ENCODE peak calls at places on chromosome 14, in eight cellular contexts. X, F, Z, J, D, S, V and W are unnamed samples.

GRCh38 chr14:85416771-85417170 is 113.2 kb upstream of the FLRT2 start:
- DNase-seq in X (no peak), F (no peak), Z (no peak), J (no peak), D (no peak), S (peak), V (no peak), W (peak)

GRCh38 chr14:52272375-52272774 is 4.9 kb downstream of the PTGDR start:
- DNase-seq in X (no peak), F (no peak), Z (peak), J (no peak), D (no peak), S (no peak), V (no peak), W (no peak)

GRCh38 chr14:88616697-88617096 is 53.9 kb downstream of the ZC3H14 start:
- DNase-seq in X (no peak), F (no peak), Z (no peak), J (no peak), D (no peak), S (no peak), V (no peak), W (no peak)

GRCh38 chr14:102514987-102515733 is 5.6 kb upstream of the ANKRD9 start:
- DNase-seq in X (no peak), F (no peak), Z (no peak), J (no peak), D (no peak), S (no peak), V (no peak), W (no peak)

GRCh38 chr14:31950760-31951637 is 126.1 kb upstream of the ARHGAP5 start:
- DNase-seq in X (peak), F (no peak), Z (peak), J (peak), D (peak), S (peak), V (no peak), W (peak)

GRCh38 chr14:105089746-105090492 is 24.7 kb upstream of the GPR132 start:
- DNase-seq in X (no peak), F (peak), Z (no peak), J (no peak), D (no peak), S (peak), V (peak), W (no peak)

GRCh38 chr14:67570453-67570852 is 29.6 kb downstream of the PIGH start:
- DNase-seq in X (no peak), F (no peak), Z (no peak), J (no peak), D (no peak), S (no peak), V (no peak), W (no peak)

GRCh38 chr14:52791204-52792096 is at the start of gene GNPNAT1:
- DNase-seq in X (peak), F (peak), Z (peak), J (peak), D (peak), S (peak), V (peak), W (peak)

GRCh38 chr14:92590941-92591340 is 77.4 kb downstream of the RIN3 start:
- DNase-seq in X (no peak), F (no peak), Z (no peak), J (no peak), D (no peak), S (no peak), V (no peak), W (no peak)

DNA sequence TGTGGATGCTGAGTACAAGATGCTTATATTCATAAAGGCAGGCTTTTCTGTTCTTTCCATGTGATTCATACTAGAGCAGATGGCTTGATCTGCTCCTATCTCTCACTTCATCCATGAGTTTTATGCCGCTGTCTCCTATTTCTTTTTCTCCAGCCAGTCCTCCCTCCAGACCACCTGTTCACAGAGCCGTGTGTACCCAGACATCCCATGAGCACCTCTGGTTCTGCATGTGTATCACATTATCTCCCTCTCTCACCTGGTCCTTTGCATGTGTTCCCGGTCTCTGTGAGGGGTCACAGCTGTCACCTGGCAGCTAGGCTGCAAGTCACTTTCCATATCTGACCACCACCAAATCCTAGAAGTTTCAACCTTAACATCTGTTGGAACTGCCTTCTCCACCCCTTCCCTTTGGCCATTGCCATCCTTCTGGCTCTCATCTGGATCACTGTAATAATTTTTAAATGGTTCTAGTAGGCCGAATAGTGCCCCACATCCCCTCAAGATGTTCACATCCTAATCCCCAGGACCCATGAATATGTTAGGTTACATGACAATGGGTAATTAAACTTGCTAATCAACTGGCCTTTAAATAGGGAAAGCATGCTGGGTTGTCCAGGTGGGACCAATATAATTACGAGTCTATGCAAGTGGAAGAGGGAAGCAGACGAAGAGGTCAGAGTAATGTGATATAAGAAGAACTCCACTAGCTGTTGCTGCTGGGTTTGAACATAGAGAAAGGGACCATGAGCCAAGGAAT is 168.1 kb downstream of the SNAPC1 start:
- DNase-seq in X (no peak), F (no peak), Z (peak), J (no peak), D (no peak), S (no peak), V (no peak), W (no peak)
- H3K27ac ChIP-seq in X (no peak), F (no peak), Z (no peak), J (no peak), D (no peak), S (no peak), V (no peak), W (no peak)

GRCh38 chr14:71117839-71118743 is 210.8 kb downstream of the PCNX1 start:
- DNase-seq in X (no peak), F (no peak), Z (no peak), J (no peak), D (no peak), S (peak), V (no peak), W (no peak)
- H3K4me3 ChIP-seq in X (no peak), F (no peak), Z (no peak), J (no peak), D (no peak), S (no peak), V (no peak), W (no peak)

DNA sequence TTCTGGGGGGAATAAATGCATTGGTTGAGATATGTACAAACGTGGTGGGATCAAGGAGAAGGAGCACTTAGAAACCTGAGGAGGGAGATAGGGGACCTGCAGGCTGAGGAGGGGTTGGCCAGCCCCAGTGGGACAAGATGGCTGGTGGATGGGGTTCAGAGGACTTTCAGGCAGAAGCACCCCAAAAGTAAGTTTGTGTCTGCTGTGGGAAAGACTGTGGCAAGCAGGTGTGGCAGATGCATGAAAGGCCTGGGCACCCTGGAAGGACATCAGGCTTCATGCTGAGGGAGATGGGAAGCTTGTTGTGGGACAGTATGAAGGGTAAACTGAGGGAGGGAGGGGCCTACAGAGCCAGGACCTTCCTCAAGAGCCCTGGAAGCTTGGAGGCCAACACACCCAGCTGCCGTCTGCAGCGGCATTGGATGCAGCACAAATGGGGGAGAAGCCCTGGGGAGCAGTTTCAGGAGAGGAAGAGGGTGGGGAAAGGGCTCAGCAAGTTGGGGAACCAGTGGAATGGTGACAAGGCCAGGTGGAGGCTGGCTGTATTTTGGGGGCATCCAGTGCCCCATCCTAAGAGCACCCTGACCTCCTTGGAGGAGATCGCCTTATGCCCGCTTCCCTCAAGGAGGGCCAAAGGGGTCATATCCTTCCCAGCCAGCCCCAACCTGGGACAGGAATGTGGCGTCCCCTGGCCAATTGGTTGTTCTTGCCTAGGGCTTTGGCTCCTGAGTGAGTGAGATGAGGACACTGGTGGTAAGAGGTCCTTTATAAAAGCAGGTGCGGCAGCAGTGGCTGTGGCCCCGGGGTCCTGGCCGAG is 20.8 kb downstream of the NFKBIA start:
- DNase-seq in X (no peak), F (no peak), Z (no peak), J (no peak), D (no peak), S (no peak), V (no peak), W (no peak)
- H3K27ac ChIP-seq in X (peak), F (peak), Z (no peak), J (peak), D (peak), S (peak), V (peak), W (no peak)

DNA sequence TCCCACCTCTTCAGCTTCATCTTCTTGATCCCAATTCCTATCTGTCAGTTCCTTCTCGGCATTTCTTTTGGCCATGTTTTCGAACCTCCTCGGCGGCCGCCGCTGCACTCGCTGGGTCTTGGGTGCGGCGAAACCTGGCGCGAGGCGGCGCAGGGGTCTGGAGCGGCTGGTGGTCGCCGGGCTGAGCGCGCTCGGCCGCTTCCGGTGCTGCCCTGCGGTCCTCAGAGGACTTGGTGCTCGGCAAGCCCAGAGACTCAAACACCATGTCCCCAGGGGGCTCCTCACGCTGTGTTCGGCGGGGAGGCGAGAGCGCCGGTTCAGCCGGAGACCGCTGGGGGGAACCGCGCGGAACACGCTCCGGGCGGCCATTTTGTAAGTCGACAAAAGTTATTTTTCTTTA is 51.8 kb downstream of the PPP1R36 start:
- DNase-seq in X (no peak), F (no peak), Z (no peak), J (no peak), D (no peak), S (no peak), V (no peak), W (no peak)
- H3K4me3 ChIP-seq in X (no peak), F (no peak), Z (no peak), J (no peak), D (no peak), S (no peak), V (no peak), W (no peak)

DNA sequence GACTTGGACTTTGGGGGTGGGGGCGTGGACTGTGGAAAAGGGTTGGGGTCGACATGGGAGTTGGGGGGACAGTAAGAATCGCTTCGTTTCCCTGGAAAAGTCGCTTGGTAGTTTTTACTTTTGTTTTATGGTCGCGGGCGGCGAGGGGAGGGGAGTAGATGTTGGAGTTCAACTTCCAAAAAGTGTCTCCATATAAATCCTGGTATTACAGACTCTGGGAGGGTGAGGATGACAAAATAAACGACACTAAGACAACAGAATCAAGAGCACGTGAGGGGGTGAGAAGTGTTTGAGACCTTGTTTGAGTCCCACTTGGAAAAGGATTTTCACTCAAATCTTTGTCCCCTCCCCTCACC is 650 bp upstream of the BCL11B start:
- DNase-seq in X (no peak), F (no peak), Z (no peak), J (no peak), D (no peak), S (no peak), V (no peak), W (no peak)
- H3K27ac ChIP-seq in X (no peak), F (no peak), Z (no peak), J (no peak), D (no peak), S (peak), V (no peak), W (no peak)

DNA sequence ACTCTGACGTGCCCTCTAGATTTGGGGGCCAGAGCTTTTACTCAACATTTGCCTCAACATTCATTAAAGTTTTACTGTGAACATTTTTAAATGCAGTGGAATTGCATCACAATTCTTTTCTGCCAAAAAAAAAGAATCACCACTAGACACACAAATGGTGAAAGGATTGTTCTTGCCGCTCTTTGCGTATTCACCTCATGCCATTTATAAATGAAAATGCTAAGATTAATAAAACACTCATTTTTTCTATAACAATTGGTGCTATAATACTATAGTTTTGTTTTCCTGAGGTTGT is 985 bp downstream of the RHOJ start:
- DNase-seq in X (no peak), F (no peak), Z (no peak), J (no peak), D (no peak), S (no peak), V (no peak), W (no peak)
- H3K4me3 ChIP-seq in X (peak), F (peak), Z (no peak), J (peak), D (peak), S (no peak), V (peak), W (peak)

GRCh38 chr14:68668531-68668930 is 124.3 kb downstream of the ZFP36L1 start:
- DNase-seq in X (no peak), F (no peak), Z (no peak), J (no peak), D (no peak), S (no peak), V (peak), W (no peak)
- H3K27ac ChIP-seq in X (no peak), F (no peak), Z (no peak), J (peak), D (peak), S (peak), V (peak), W (no peak)

GRCh38 chr14:22824711-22825359 is 4.9 kb upstream of the MRPL52 start:
- DNase-seq in X (no peak), F (no peak), Z (no peak), J (no peak), D (no peak), S (peak), V (no peak), W (peak)
- H3K4me3 ChIP-seq in X (no peak), F (no peak), Z (no peak), J (no peak), D (no peak), S (no peak), V (no peak), W (no peak)

DNA sequence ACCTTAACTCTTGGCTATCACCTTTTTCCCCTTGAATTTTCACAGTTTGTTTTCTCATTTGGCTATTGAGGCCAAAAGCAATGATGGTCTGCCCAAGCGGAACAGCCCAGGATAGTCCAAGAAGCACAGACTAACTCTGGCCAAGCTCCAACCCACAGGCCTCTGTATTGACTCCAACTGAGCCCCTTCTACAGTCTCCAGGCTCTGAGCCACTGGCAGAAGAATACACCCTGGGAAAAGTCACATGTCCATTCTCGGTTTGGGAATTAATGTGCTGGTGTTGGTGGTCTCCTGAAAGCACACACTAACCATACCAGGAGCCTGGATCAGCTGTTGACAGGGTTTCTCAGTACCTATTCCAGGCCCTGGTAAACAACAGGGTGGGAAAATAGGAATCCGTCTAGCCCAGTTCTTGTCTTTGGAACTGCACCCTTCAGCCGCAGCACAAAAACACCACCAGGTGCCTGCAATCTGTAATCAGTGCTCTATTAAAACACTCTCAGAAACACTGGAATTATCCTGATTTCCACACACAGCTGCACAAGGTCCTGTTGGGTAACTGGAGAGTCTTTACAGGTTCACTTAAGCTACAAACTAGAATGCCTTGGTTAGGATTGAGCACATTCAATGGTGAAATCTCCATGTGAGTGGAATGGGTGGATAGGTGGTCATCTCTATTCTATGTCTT is 63.6 kb downstream of the STXBP6 start:
- DNase-seq in X (no peak), F (peak), Z (no peak), J (peak), D (no peak), S (no peak), V (no peak), W (no peak)
- H3K27ac ChIP-seq in X (no peak), F (peak), Z (no peak), J (peak), D (peak), S (no peak), V (peak), W (no peak)

GRCh38 chr14:61485670-61486069 is 164.3 kb downstream of the PRKCH start:
- DNase-seq in X (no peak), F (no peak), Z (no peak), J (no peak), D (no peak), S (no peak), V (no peak), W (no peak)

GRCh38 chr14:61486930-61487495 is 165.6 kb downstream of the PRKCH start:
- DNase-seq in X (no peak), F (no peak), Z (no peak), J (no peak), D (no peak), S (no peak), V (no peak), W (no peak)

GRCh38 chr14:61484011-61484410 is 162.6 kb downstream of the PRKCH start:
- DNase-seq in X (no peak), F (no peak), Z (no peak), J (no peak), D (no peak), S (no peak), V (no peak), W (no peak)

GRCh38 chr14:61483477-61483876 is 162.1 kb downstream of the PRKCH start:
- DNase-seq in X (no peak), F (no peak), Z (no peak), J (no peak), D (no peak), S (no peak), V (no peak), W (no peak)

GRCh38 chr14:61484826-61485584 is 163.6 kb downstream of the PRKCH start:
- DNase-seq in X (peak), F (no peak), Z (no peak), J (no peak), D (no peak), S (no peak), V (no peak), W (no peak)
- H3K4me3 ChIP-seq in X (no peak), F (no peak), Z (no peak), J (no peak), D (no peak), S (no peak), V (no peak), W (no peak)